ENCODE peak calls at places on chromosomes 5 and 9, in seven cellular contexts. One of them, this sample, is unnamed.

GRCh38 chr9:17402309-17402708 is 176.6 kb upstream of the SH3GL2 start:
- DNase-seq in left kidney: peak
- DNase-seq in RCC 7860: no peak
- DNase-seq in activated CD4-positive, alpha-beta T cell treated with anti-CD3 and anti-CD28 coated beads for 24 hours: no peak
- DNase-seq in naive thymus-derived CD8-positive, alpha-beta T cell: no peak
- DNase-seq in stimulated activated CD8-positive, alpha-beta memory T cell treated with anti-CD3 and anti-CD28 coated beads, Interleukin-2, amount 100 ng/mL, for 48 hours: no peak
- DNase-seq in activated naive CD4-positive, alpha-beta T cell treated with anti-CD3 and anti-CD28 coated beads, Interleukin-2, amount 50 U/mL, for 16 hours: no peak
- DNase-seq in this sample: no peak

GRCh38 chr9:37209431-37210386 is 89.3 kb downstream of the ZCCHC7 start:
- DNase-seq in naive thymus-derived CD8-positive, alpha-beta T cell: no peak
- DNase-seq in left kidney: no peak
- DNase-seq in stimulated activated CD8-positive, alpha-beta memory T cell treated with anti-CD3 and anti-CD28 coated beads, Interleukin-2, amount 100 ng/mL, for 48 hours: no peak
- DNase-seq in activated naive CD4-positive, alpha-beta T cell treated with anti-CD3 and anti-CD28 coated beads, Interleukin-2, amount 50 U/mL, for 16 hours: no peak
- DNase-seq in activated CD4-positive, alpha-beta T cell treated with anti-CD3 and anti-CD28 coated beads for 24 hours: no peak
- DNase-seq in RCC 7860: no peak
- DNase-seq in this sample: no peak

GRCh38 chr9:119184265-119184936 is 184.8 kb downstream of the BRINP1 start:
- DNase-seq in naive thymus-derived CD8-positive, alpha-beta T cell: no peak
- DNase-seq in left kidney: no peak
- DNase-seq in stimulated activated CD8-positive, alpha-beta memory T cell treated with anti-CD3 and anti-CD28 coated beads, Interleukin-2, amount 100 ng/mL, for 48 hours: no peak
- DNase-seq in activated CD4-positive, alpha-beta T cell treated with anti-CD3 and anti-CD28 coated beads for 24 hours: no peak
- DNase-seq in RCC 7860: no peak
- DNase-seq in activated naive CD4-positive, alpha-beta T cell treated with anti-CD3 and anti-CD28 coated beads, Interleukin-2, amount 50 U/mL, for 16 hours: no peak
- DNase-seq in this sample: no peak

GRCh38 chr5:23884405-23884804 is 377.0 kb downstream of the PRDM9 start:
- DNase-seq in naive thymus-derived CD8-positive, alpha-beta T cell: no peak
- DNase-seq in RCC 7860: no peak
- DNase-seq in activated naive CD4-positive, alpha-beta T cell treated with anti-CD3 and anti-CD28 coated beads, Interleukin-2, amount 50 U/mL, for 16 hours: no peak
- DNase-seq in activated CD4-positive, alpha-beta T cell treated with anti-CD3 and anti-CD28 coated beads for 24 hours: no peak
- DNase-seq in left kidney: no peak
- DNase-seq in stimulated activated CD8-positive, alpha-beta memory T cell treated with anti-CD3 and anti-CD28 coated beads, Interleukin-2, amount 100 ng/mL, for 48 hours: no peak
- DNase-seq in this sample: no peak

GRCh38 chr5:131377785-131378325 is 114.0 kb downstream of the CDC42SE2 start:
- DNase-seq in naive thymus-derived CD8-positive, alpha-beta T cell: no peak
- DNase-seq in left kidney: no peak
- DNase-seq in RCC 7860: no peak
- DNase-seq in activated CD4-positive, alpha-beta T cell treated with anti-CD3 and anti-CD28 coated beads for 24 hours: no peak
- DNase-seq in activated naive CD4-positive, alpha-beta T cell treated with anti-CD3 and anti-CD28 coated beads, Interleukin-2, amount 50 U/mL, for 16 hours: no peak
- DNase-seq in stimulated activated CD8-positive, alpha-beta memory T cell treated with anti-CD3 and anti-CD28 coated beads, Interleukin-2, amount 100 ng/mL, for 48 hours: no peak
- DNase-seq in this sample: no peak

GRCh38 chr5:15774632-15775031 is 274.7 kb downstream of the FBXL7 start:
- DNase-seq in left kidney: peak
- DNase-seq in naive thymus-derived CD8-positive, alpha-beta T cell: no peak
- DNase-seq in activated CD4-positive, alpha-beta T cell treated with anti-CD3 and anti-CD28 coated beads for 24 hours: no peak
- DNase-seq in RCC 7860: no peak
- DNase-seq in stimulated activated CD8-positive, alpha-beta memory T cell treated with anti-CD3 and anti-CD28 coated beads, Interleukin-2, amount 100 ng/mL, for 48 hours: no peak
- DNase-seq in activated naive CD4-positive, alpha-beta T cell treated with anti-CD3 and anti-CD28 coated beads, Interleukin-2, amount 50 U/mL, for 16 hours: no peak
- DNase-seq in this sample: no peak

GRCh38 chr9:117485176-117485575 is 70.3 kb upstream of the ASTN2 start:
- DNase-seq in activated CD4-positive, alpha-beta T cell treated with anti-CD3 and anti-CD28 coated beads for 24 hours: no peak
- DNase-seq in activated naive CD4-positive, alpha-beta T cell treated with anti-CD3 and anti-CD28 coated beads, Interleukin-2, amount 50 U/mL, for 16 hours: no peak
- DNase-seq in naive thymus-derived CD8-positive, alpha-beta T cell: no peak
- DNase-seq in stimulated activated CD8-positive, alpha-beta memory T cell treated with anti-CD3 and anti-CD28 coated beads, Interleukin-2, amount 100 ng/mL, for 48 hours: no peak
- DNase-seq in left kidney: no peak
- DNase-seq in RCC 7860: no peak
- DNase-seq in this sample: no peak

GRCh38 chr5:110377411-110378392 is 348.8 kb downstream of the TMEM232 start:
- DNase-seq in left kidney: no peak
- DNase-seq in RCC 7860: peak
- DNase-seq in activated CD4-positive, alpha-beta T cell treated with anti-CD3 and anti-CD28 coated beads for 24 hours: no peak
- DNase-seq in stimulated activated CD8-positive, alpha-beta memory T cell treated with anti-CD3 and anti-CD28 coated beads, Interleukin-2, amount 100 ng/mL, for 48 hours: no peak
- DNase-seq in naive thymus-derived CD8-positive, alpha-beta T cell: no peak
- DNase-seq in activated naive CD4-positive, alpha-beta T cell treated with anti-CD3 and anti-CD28 coated beads, Interleukin-2, amount 50 U/mL, for 16 hours: no peak
- DNase-seq in this sample: no peak

GRCh38 chr9:110033869-110034268 is 174.1 kb downstream of the C9orf152 start:
- DNase-seq in RCC 7860: peak
- DNase-seq in naive thymus-derived CD8-positive, alpha-beta T cell: no peak
- DNase-seq in stimulated activated CD8-positive, alpha-beta memory T cell treated with anti-CD3 and anti-CD28 coated beads, Interleukin-2, amount 100 ng/mL, for 48 hours: no peak
- DNase-seq in activated naive CD4-positive, alpha-beta T cell treated with anti-CD3 and anti-CD28 coated beads, Interleukin-2, amount 50 U/mL, for 16 hours: no peak
- DNase-seq in left kidney: no peak
- DNase-seq in activated CD4-positive, alpha-beta T cell treated with anti-CD3 and anti-CD28 coated beads for 24 hours: no peak
- DNase-seq in this sample: no peak

GRCh38 chr5:113487411-113487778 is 858 bp downstream of the MCC start:
- DNase-seq in activated CD4-positive, alpha-beta T cell treated with anti-CD3 and anti-CD28 coated beads for 24 hours: no peak
- DNase-seq in left kidney: peak
- DNase-seq in activated naive CD4-positive, alpha-beta T cell treated with anti-CD3 and anti-CD28 coated beads, Interleukin-2, amount 50 U/mL, for 16 hours: no peak
- DNase-seq in stimulated activated CD8-positive, alpha-beta memory T cell treated with anti-CD3 and anti-CD28 coated beads, Interleukin-2, amount 100 ng/mL, for 48 hours: no peak
- DNase-seq in naive thymus-derived CD8-positive, alpha-beta T cell: no peak
- DNase-seq in RCC 7860: no peak
- DNase-seq in this sample: no peak

GRCh38 chr5:2038337-2039179 is 155.8 kb upstream of the IRX4 start:
- DNase-seq in activated CD4-positive, alpha-beta T cell treated with anti-CD3 and anti-CD28 coated beads for 24 hours: peak
- DNase-seq in left kidney: peak
- DNase-seq in naive thymus-derived CD8-positive, alpha-beta T cell: peak
- DNase-seq in stimulated activated CD8-positive, alpha-beta memory T cell treated with anti-CD3 and anti-CD28 coated beads, Interleukin-2, amount 100 ng/mL, for 48 hours: peak
- DNase-seq in RCC 7860: no peak
- DNase-seq in activated naive CD4-positive, alpha-beta T cell treated with anti-CD3 and anti-CD28 coated beads, Interleukin-2, amount 50 U/mL, for 16 hours: peak
- DNase-seq in this sample: peak

GRCh38 chr9:123002754-123003153 is 30.7 kb upstream of the GPR21 start:
- DNase-seq in stimulated activated CD8-positive, alpha-beta memory T cell treated with anti-CD3 and anti-CD28 coated beads, Interleukin-2, amount 100 ng/mL, for 48 hours: no peak
- DNase-seq in RCC 7860: no peak
- DNase-seq in activated naive CD4-positive, alpha-beta T cell treated with anti-CD3 and anti-CD28 coated beads, Interleukin-2, amount 50 U/mL, for 16 hours: no peak
- DNase-seq in left kidney: peak
- DNase-seq in activated CD4-positive, alpha-beta T cell treated with anti-CD3 and anti-CD28 coated beads for 24 hours: no peak
- DNase-seq in naive thymus-derived CD8-positive, alpha-beta T cell: no peak
- DNase-seq in this sample: no peak

GRCh38 chr5:66828551-66829421 is 232.6 kb downstream of the MAST4 start:
- DNase-seq in activated CD4-positive, alpha-beta T cell treated with anti-CD3 and anti-CD28 coated beads for 24 hours: peak
- DNase-seq in stimulated activated CD8-positive, alpha-beta memory T cell treated with anti-CD3 and anti-CD28 coated beads, Interleukin-2, amount 100 ng/mL, for 48 hours: peak
- DNase-seq in RCC 7860: no peak
- DNase-seq in left kidney: peak
- DNase-seq in activated naive CD4-positive, alpha-beta T cell treated with anti-CD3 and anti-CD28 coated beads, Interleukin-2, amount 50 U/mL, for 16 hours: peak
- DNase-seq in naive thymus-derived CD8-positive, alpha-beta T cell: peak
- DNase-seq in this sample: no peak

GRCh38 chr5:43192558-43193170 is 639 bp downstream of the NIM1K start:
- DNase-seq in left kidney: peak
- DNase-seq in RCC 7860: no peak
- DNase-seq in naive thymus-derived CD8-positive, alpha-beta T cell: no peak
- DNase-seq in stimulated activated CD8-positive, alpha-beta memory T cell treated with anti-CD3 and anti-CD28 coated beads, Interleukin-2, amount 100 ng/mL, for 48 hours: peak
- DNase-seq in activated naive CD4-positive, alpha-beta T cell treated with anti-CD3 and anti-CD28 coated beads, Interleukin-2, amount 50 U/mL, for 16 hours: peak
- DNase-seq in activated CD4-positive, alpha-beta T cell treated with anti-CD3 and anti-CD28 coated beads for 24 hours: no peak
- DNase-seq in this sample: no peak

GRCh38 chr5:126007841-126008240 is 415.4 kb upstream of the GRAMD2B start:
- DNase-seq in activated naive CD4-positive, alpha-beta T cell treated with anti-CD3 and anti-CD28 coated beads, Interleukin-2, amount 50 U/mL, for 16 hours: no peak
- DNase-seq in RCC 7860: no peak
- DNase-seq in left kidney: no peak
- DNase-seq in activated CD4-positive, alpha-beta T cell treated with anti-CD3 and anti-CD28 coated beads for 24 hours: no peak
- DNase-seq in stimulated activated CD8-positive, alpha-beta memory T cell treated with anti-CD3 and anti-CD28 coated beads, Interleukin-2, amount 100 ng/mL, for 48 hours: no peak
- DNase-seq in naive thymus-derived CD8-positive, alpha-beta T cell: no peak
- DNase-seq in this sample: no peak

GRCh38 chr5:175800656-175801081 is 70.7 kb upstream of the CPLX2 start:
- DNase-seq in RCC 7860: peak
- DNase-seq in stimulated activated CD8-positive, alpha-beta memory T cell treated with anti-CD3 and anti-CD28 coated beads, Interleukin-2, amount 100 ng/mL, for 48 hours: no peak
- DNase-seq in left kidney: peak
- DNase-seq in activated CD4-positive, alpha-beta T cell treated with anti-CD3 and anti-CD28 coated beads for 24 hours: no peak
- DNase-seq in activated naive CD4-positive, alpha-beta T cell treated with anti-CD3 and anti-CD28 coated beads, Interleukin-2, amount 50 U/mL, for 16 hours: no peak
- DNase-seq in naive thymus-derived CD8-positive, alpha-beta T cell: no peak
- DNase-seq in this sample: no peak

GRCh38 chr9:133460405-133461175 is 812 bp downstream of the CACFD1 start:
- DNase-seq in activated naive CD4-positive, alpha-beta T cell treated with anti-CD3 and anti-CD28 coated beads, Interleukin-2, amount 50 U/mL, for 16 hours: no peak
- DNase-seq in activated CD4-positive, alpha-beta T cell treated with anti-CD3 and anti-CD28 coated beads for 24 hours: no peak
- DNase-seq in naive thymus-derived CD8-positive, alpha-beta T cell: peak
- DNase-seq in left kidney: peak
- DNase-seq in stimulated activated CD8-positive, alpha-beta memory T cell treated with anti-CD3 and anti-CD28 coated beads, Interleukin-2, amount 100 ng/mL, for 48 hours: no peak
- DNase-seq in RCC 7860: no peak
- DNase-seq in this sample: peak

GRCh38 chr9:98866435-98867108 is 59.1 kb downstream of the GALNT12 start:
- DNase-seq in RCC 7860: no peak
- DNase-seq in left kidney: no peak
- DNase-seq in activated CD4-positive, alpha-beta T cell treated with anti-CD3 and anti-CD28 coated beads for 24 hours: no peak
- DNase-seq in naive thymus-derived CD8-positive, alpha-beta T cell: no peak
- DNase-seq in activated naive CD4-positive, alpha-beta T cell treated with anti-CD3 and anti-CD28 coated beads, Interleukin-2, amount 50 U/mL, for 16 hours: no peak
- DNase-seq in stimulated activated CD8-positive, alpha-beta memory T cell treated with anti-CD3 and anti-CD28 coated beads, Interleukin-2, amount 100 ng/mL, for 48 hours: no peak
- DNase-seq in this sample: no peak

GRCh38 chr5:151595411-151595826 is 4.3 kb upstream of the FAT2 start:
- DNase-seq in left kidney: no peak
- DNase-seq in RCC 7860: no peak
- DNase-seq in naive thymus-derived CD8-positive, alpha-beta T cell: no peak
- DNase-seq in stimulated activated CD8-positive, alpha-beta memory T cell treated with anti-CD3 and anti-CD28 coated beads, Interleukin-2, amount 100 ng/mL, for 48 hours: no peak
- DNase-seq in activated naive CD4-positive, alpha-beta T cell treated with anti-CD3 and anti-CD28 coated beads, Interleukin-2, amount 50 U/mL, for 16 hours: no peak
- DNase-seq in activated CD4-positive, alpha-beta T cell treated with anti-CD3 and anti-CD28 coated beads for 24 hours: no peak
- DNase-seq in this sample: no peak

GRCh38 chr9:38227061-38227540 is 158.1 kb upstream of the SHB start:
- DNase-seq in naive thymus-derived CD8-positive, alpha-beta T cell: peak
- DNase-seq in RCC 7860: peak
- DNase-seq in activated CD4-positive, alpha-beta T cell treated with anti-CD3 and anti-CD28 coated beads for 24 hours: peak
- DNase-seq in stimulated activated CD8-positive, alpha-beta memory T cell treated with anti-CD3 and anti-CD28 coated beads, Interleukin-2, amount 100 ng/mL, for 48 hours: peak
- DNase-seq in activated naive CD4-positive, alpha-beta T cell treated with anti-CD3 and anti-CD28 coated beads, Interleukin-2, amount 50 U/mL, for 16 hours: peak
- DNase-seq in left kidney: peak
- DNase-seq in this sample: no peak

GRCh38 chr9:34498511-34498910 is 24.3 kb downstream of the ENHO start:
- DNase-seq in stimulated activated CD8-positive, alpha-beta memory T cell treated with anti-CD3 and anti-CD28 coated beads, Interleukin-2, amount 100 ng/mL, for 48 hours: no peak
- DNase-seq in activated naive CD4-positive, alpha-beta T cell treated with anti-CD3 and anti-CD28 coated beads, Interleukin-2, amount 50 U/mL, for 16 hours: no peak
- DNase-seq in activated CD4-positive, alpha-beta T cell treated with anti-CD3 and anti-CD28 coated beads for 24 hours: no peak
- DNase-seq in RCC 7860: no peak
- DNase-seq in naive thymus-derived CD8-positive, alpha-beta T cell: no peak
- DNase-seq in left kidney: no peak
- DNase-seq in this sample: no peak

GRCh38 chr5:166517976-166518375 is 1773.5 kb upstream of the WWC1 start:
- DNase-seq in left kidney: no peak
- DNase-seq in stimulated activated CD8-positive, alpha-beta memory T cell treated with anti-CD3 and anti-CD28 coated beads, Interleukin-2, amount 100 ng/mL, for 48 hours: no peak
- DNase-seq in naive thymus-derived CD8-positive, alpha-beta T cell: no peak
- DNase-seq in RCC 7860: no peak
- DNase-seq in activated naive CD4-positive, alpha-beta T cell treated with anti-CD3 and anti-CD28 coated beads, Interleukin-2, amount 50 U/mL, for 16 hours: no peak
- DNase-seq in activated CD4-positive, alpha-beta T cell treated with anti-CD3 and anti-CD28 coated beads for 24 hours: no peak
- DNase-seq in this sample: no peak

GRCh38 chr5:139046551-139046950 is 151.6 kb downstream of the SIL1 start:
- DNase-seq in left kidney: no peak
- DNase-seq in naive thymus-derived CD8-positive, alpha-beta T cell: no peak
- DNase-seq in activated CD4-positive, alpha-beta T cell treated with anti-CD3 and anti-CD28 coated beads for 24 hours: no peak
- DNase-seq in stimulated activated CD8-positive, alpha-beta memory T cell treated with anti-CD3 and anti-CD28 coated beads, Interleukin-2, amount 100 ng/mL, for 48 hours: no peak
- DNase-seq in activated naive CD4-positive, alpha-beta T cell treated with anti-CD3 and anti-CD28 coated beads, Interleukin-2, amount 50 U/mL, for 16 hours: no peak
- DNase-seq in RCC 7860: no peak
- DNase-seq in this sample: no peak

GRCh38 chr9:135946392-135946994 is 14.7 kb downstream of the UBAC1 start:
- DNase-seq in left kidney: no peak
- DNase-seq in naive thymus-derived CD8-positive, alpha-beta T cell: no peak
- DNase-seq in RCC 7860: no peak
- DNase-seq in activated CD4-positive, alpha-beta T cell treated with anti-CD3 and anti-CD28 coated beads for 24 hours: no peak
- DNase-seq in stimulated activated CD8-positive, alpha-beta memory T cell treated with anti-CD3 and anti-CD28 coated beads, Interleukin-2, amount 100 ng/mL, for 48 hours: no peak
- DNase-seq in activated naive CD4-positive, alpha-beta T cell treated with anti-CD3 and anti-CD28 coated beads, Interleukin-2, amount 50 U/mL, for 16 hours: no peak
- DNase-seq in this sample: no peak

GRCh38 chr5:17346811-17347210 is 129.4 kb downstream of the BASP1 start:
- DNase-seq in naive thymus-derived CD8-positive, alpha-beta T cell: no peak
- DNase-seq in RCC 7860: no peak
- DNase-seq in left kidney: no peak
- DNase-seq in activated naive CD4-positive, alpha-beta T cell treated with anti-CD3 and anti-CD28 coated beads, Interleukin-2, amount 50 U/mL, for 16 hours: no peak
- DNase-seq in activated CD4-positive, alpha-beta T cell treated with anti-CD3 and anti-CD28 coated beads for 24 hours: no peak
- DNase-seq in stimulated activated CD8-positive, alpha-beta memory T cell treated with anti-CD3 and anti-CD28 coated beads, Interleukin-2, amount 100 ng/mL, for 48 hours: no peak
- DNase-seq in this sample: no peak